ENCODE peak calls at places on chromosome 11, in nine cellular contexts. One of them, this sample, is unnamed. For H3K9me3, the result is how much of the 10 kb centered on the place peaks cover.

GRCh38 chr11:35873721-35874120 is 70.1 kb upstream of the LDLRAD3 start:
- DNase-seq in mammary epithelial cell: no peak
- DNase-seq in CD8-positive, alpha-beta memory T cell: no peak
- DNase-seq in H9: no peak
- DNase-seq in cardiac muscle cell: no peak
- DNase-seq in vagina: no peak
- DNase-seq in fibroblast of lung: no peak
- DNase-seq in esophagus squamous epithelium: no peak
- DNase-seq in neural progenitor cell: no peak
- DNase-seq in this sample: no peak

GRCh38 chr11:66112041-66112491 is 42.0 kb downstream of the PACS1 start:
- DNase-seq in cardiac muscle cell: no peak
- DNase-seq in vagina: no peak
- DNase-seq in esophagus squamous epithelium: no peak
- DNase-seq in fibroblast of lung: peak
- DNase-seq in H9: peak
- DNase-seq in mammary epithelial cell: no peak
- DNase-seq in CD8-positive, alpha-beta memory T cell: no peak
- DNase-seq in neural progenitor cell: no peak
- DNase-seq in this sample: no peak

GRCh38 chr11:75204012-75204674 is 36.4 kb upstream of the TPBGL start:
- DNase-seq in H9: no peak
- DNase-seq in cardiac muscle cell: no peak
- DNase-seq in CD8-positive, alpha-beta memory T cell: no peak
- DNase-seq in mammary epithelial cell: no peak
- DNase-seq in fibroblast of lung: no peak
- DNase-seq in vagina: no peak
- DNase-seq in esophagus squamous epithelium: no peak
- DNase-seq in neural progenitor cell: no peak
- DNase-seq in this sample: peak

GRCh38 chr11:111975076-111975806 is 38.1 kb downstream of the DIXDC1 start:
- DNase-seq in cardiac muscle cell: no peak
- DNase-seq in fibroblast of lung: no peak
- DNase-seq in mammary epithelial cell: no peak
- DNase-seq in CD8-positive, alpha-beta memory T cell: no peak
- DNase-seq in vagina: no peak
- DNase-seq in neural progenitor cell: no peak
- DNase-seq in esophagus squamous epithelium: no peak
- DNase-seq in H9: no peak
- DNase-seq in this sample: peak

GRCh38 chr11:14312736-14313438 is 46.1 kb downstream of the RRAS2 start:
- DNase-seq in cardiac muscle cell: no peak
- DNase-seq in neural progenitor cell: no peak
- DNase-seq in H9: no peak
- DNase-seq in CD8-positive, alpha-beta memory T cell: no peak
- DNase-seq in vagina: no peak
- DNase-seq in esophagus squamous epithelium: no peak
- DNase-seq in fibroblast of lung: peak
- DNase-seq in mammary epithelial cell: no peak
- DNase-seq in this sample: no peak

GRCh38 chr11:17560281-17561110 is 13.4 kb downstream of the OTOG start:
- DNase-seq in CD8-positive, alpha-beta memory T cell: no peak
- DNase-seq in H9: no peak
- DNase-seq in vagina: no peak
- DNase-seq in cardiac muscle cell: peak
- DNase-seq in neural progenitor cell: no peak
- DNase-seq in mammary epithelial cell: no peak
- DNase-seq in fibroblast of lung: no peak
- DNase-seq in esophagus squamous epithelium: no peak
- DNase-seq in this sample: no peak

GRCh38 chr11:112784323-112785073 is 176.7 kb upstream of the NCAM1 start:
- DNase-seq in CD8-positive, alpha-beta memory T cell: no peak
- DNase-seq in neural progenitor cell: peak
- DNase-seq in H9: no peak
- DNase-seq in vagina: no peak
- DNase-seq in esophagus squamous epithelium: no peak
- DNase-seq in cardiac muscle cell: peak
- DNase-seq in fibroblast of lung: peak
- DNase-seq in mammary epithelial cell: no peak
- DNase-seq in this sample: peak

GRCh38 chr11:65968600-65969482 is 7.3 kb downstream of the SART1 start:
- DNase-seq in esophagus squamous epithelium: no peak
- DNase-seq in fibroblast of lung: no peak
- DNase-seq in mammary epithelial cell: no peak
- DNase-seq in vagina: no peak
- DNase-seq in neural progenitor cell: no peak
- DNase-seq in cardiac muscle cell: no peak
- DNase-seq in H9: no peak
- DNase-seq in CD8-positive, alpha-beta memory T cell: no peak
- DNase-seq in this sample: no peak

GRCh38 chr11:130023204-130023603 is 20.6 kb upstream of the PRDM10 start:
- DNase-seq in H9: no peak
- DNase-seq in CD8-positive, alpha-beta memory T cell: no peak
- DNase-seq in cardiac muscle cell: no peak
- DNase-seq in fibroblast of lung: peak
- DNase-seq in esophagus squamous epithelium: no peak
- DNase-seq in neural progenitor cell: no peak
- DNase-seq in vagina: no peak
- DNase-seq in mammary epithelial cell: peak
- DNase-seq in this sample: no peak

GRCh38 chr11:35138606-35138948 is 394 bp upstream of the CD44 start:
- DNase-seq in vagina: no peak
- DNase-seq in H9: peak
- DNase-seq in neural progenitor cell: no peak
- DNase-seq in cardiac muscle cell: peak
- DNase-seq in CD8-positive, alpha-beta memory T cell: no peak
- DNase-seq in fibroblast of lung: peak
- DNase-seq in esophagus squamous epithelium: no peak
- DNase-seq in mammary epithelial cell: no peak
- DNase-seq in this sample: no peak

GRCh38 chr11:102111011-102111786 is 952 bp downstream of the YAP1 start:
- DNase-seq in H9: peak
- DNase-seq in esophagus squamous epithelium: no peak
- DNase-seq in fibroblast of lung: peak
- DNase-seq in neural progenitor cell: peak
- DNase-seq in CD8-positive, alpha-beta memory T cell: peak
- DNase-seq in cardiac muscle cell: peak
- DNase-seq in vagina: no peak
- DNase-seq in mammary epithelial cell: peak
- DNase-seq in this sample: peak

GRCh38 chr11:34050967-34051348 is 573 bp upstream of the CAPRIN1 start:
- DNase-seq in neural progenitor cell: no peak
- DNase-seq in mammary epithelial cell: peak
- DNase-seq in CD8-positive, alpha-beta memory T cell: no peak
- DNase-seq in H9: no peak
- DNase-seq in cardiac muscle cell: peak
- DNase-seq in fibroblast of lung: peak
- DNase-seq in vagina: no peak
- DNase-seq in esophagus squamous epithelium: no peak
- DNase-seq in this sample: no peak

GRCh38 chr11:118996926-118997626 is 862 bp upstream of the CENATAC start:
- DNase-seq in fibroblast of lung: peak
- DNase-seq in H9: peak
- DNase-seq in cardiac muscle cell: no peak
- DNase-seq in vagina: no peak
- DNase-seq in CD8-positive, alpha-beta memory T cell: peak
- DNase-seq in mammary epithelial cell: peak
- DNase-seq in esophagus squamous epithelium: no peak
- DNase-seq in neural progenitor cell: peak
- DNase-seq in this sample: no peak

GRCh38 chr11:120334894-120335462 is 1.2 kb upstream of the ARHGEF12 start:
- DNase-seq in esophagus squamous epithelium: no peak
- DNase-seq in neural progenitor cell: peak
- DNase-seq in vagina: no peak
- DNase-seq in mammary epithelial cell: peak
- DNase-seq in CD8-positive, alpha-beta memory T cell: peak
- DNase-seq in H9: peak
- DNase-seq in fibroblast of lung: peak
- DNase-seq in cardiac muscle cell: peak
- DNase-seq in this sample: peak

GRCh38 chr11:2812371-2812991 is 73.1 kb downstream of the CDKN1C start:
- DNase-seq in fibroblast of lung: no peak
- DNase-seq in cardiac muscle cell: peak
- DNase-seq in H9: no peak
- DNase-seq in neural progenitor cell: no peak
- DNase-seq in esophagus squamous epithelium: no peak
- DNase-seq in vagina: no peak
- DNase-seq in mammary epithelial cell: no peak
- DNase-seq in CD8-positive, alpha-beta memory T cell: no peak
- DNase-seq in this sample: no peak

GRCh38 chr11:64947202-64947814 is 11.6 kb upstream of the GPHA2 start:
- DNase-seq in mammary epithelial cell: no peak
- DNase-seq in H9: no peak
- DNase-seq in vagina: no peak
- DNase-seq in neural progenitor cell: no peak
- DNase-seq in cardiac muscle cell: no peak
- DNase-seq in esophagus squamous epithelium: no peak
- DNase-seq in fibroblast of lung: no peak
- DNase-seq in CD8-positive, alpha-beta memory T cell: no peak
- DNase-seq in this sample: no peak

GRCh38 chr11:110773442-110773841 is 61.2 kb upstream of the ARHGAP20 start:
- DNase-seq in mammary epithelial cell: no peak
- DNase-seq in fibroblast of lung: no peak
- DNase-seq in neural progenitor cell: no peak
- DNase-seq in cardiac muscle cell: no peak
- DNase-seq in CD8-positive, alpha-beta memory T cell: no peak
- DNase-seq in esophagus squamous epithelium: no peak
- DNase-seq in H9: no peak
- DNase-seq in vagina: no peak
- DNase-seq in this sample: no peak

GRCh38 chr11:122984186-122985011 is 2.8 kb upstream of the BSX start:
- DNase-seq in neural progenitor cell: peak
- DNase-seq in vagina: no peak
- DNase-seq in mammary epithelial cell: peak
- DNase-seq in cardiac muscle cell: peak
- DNase-seq in H9: peak
- DNase-seq in esophagus squamous epithelium: no peak
- DNase-seq in CD8-positive, alpha-beta memory T cell: peak
- DNase-seq in fibroblast of lung: no peak
- DNase-seq in this sample: no peak

GRCh38 chr11:86726118-86726748 is 53.8 kb upstream of the ME3 start:
- DNase-seq in neural progenitor cell: no peak
- DNase-seq in cardiac muscle cell: no peak
- DNase-seq in fibroblast of lung: peak
- DNase-seq in H9: no peak
- DNase-seq in vagina: no peak
- DNase-seq in mammary epithelial cell: peak
- DNase-seq in esophagus squamous epithelium: no peak
- DNase-seq in CD8-positive, alpha-beta memory T cell: no peak
- DNase-seq in this sample: no peak

DNA sequence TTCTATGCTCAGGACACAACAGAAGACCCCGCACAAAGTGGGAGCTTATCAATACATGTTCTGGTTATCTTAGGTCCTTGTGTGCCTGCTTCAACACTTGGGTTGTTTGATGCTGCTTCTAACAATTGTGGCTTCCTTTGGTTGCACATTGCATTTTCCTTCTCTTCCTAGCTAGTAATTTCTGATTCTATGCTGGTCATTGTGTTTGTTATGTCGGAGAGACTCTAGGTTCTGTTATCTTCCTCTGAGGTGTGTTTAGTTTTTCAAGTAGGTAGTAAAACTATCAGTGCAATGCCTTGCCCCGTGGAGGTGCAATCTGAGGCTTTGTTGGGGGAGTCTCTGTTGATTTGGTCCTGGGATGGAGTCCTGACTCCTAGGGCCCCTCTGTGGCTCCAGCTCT is 414.2 kb downstream of the SHANK2 start:
- DNase-seq in vagina: no peak
- DNase-seq in mammary epithelial cell: no peak
- DNase-seq in esophagus squamous epithelium: no peak
- DNase-seq in cardiac muscle cell: no peak
- DNase-seq in H9: no peak
- DNase-seq in neural progenitor cell: no peak
- DNase-seq in CD8-positive, alpha-beta memory T cell: no peak
- DNase-seq in fibroblast of lung: no peak
- DNase-seq in this sample: no peak
- H3K9me3 ChIP-seq in vagina: under half
- H3K9me3 ChIP-seq in mammary epithelial cell: under half
- H3K9me3 ChIP-seq in esophagus squamous epithelium: under half
- H3K9me3 ChIP-seq in cardiac muscle cell: under half
- H3K9me3 ChIP-seq in H9: under half
- H3K9me3 ChIP-seq in neural progenitor cell: under half
- H3K9me3 ChIP-seq in CD8-positive, alpha-beta memory T cell: under half
- H3K9me3 ChIP-seq in fibroblast of lung: under half
- H3K9me3 ChIP-seq in this sample: under half

GRCh38 chr11:62593434-62594044 is 2.2 kb upstream of the TUT1 start:
- DNase-seq in esophagus squamous epithelium: no peak
- DNase-seq in mammary epithelial cell: peak
- DNase-seq in CD8-positive, alpha-beta memory T cell: peak
- DNase-seq in neural progenitor cell: peak
- DNase-seq in fibroblast of lung: peak
- DNase-seq in vagina: no peak
- DNase-seq in cardiac muscle cell: peak
- DNase-seq in H9: peak
- DNase-seq in this sample: peak
- H3K9me3 ChIP-seq in esophagus squamous epithelium: under half
- H3K9me3 ChIP-seq in mammary epithelial cell: under half
- H3K9me3 ChIP-seq in CD8-positive, alpha-beta memory T cell: under half
- H3K9me3 ChIP-seq in neural progenitor cell: under half
- H3K9me3 ChIP-seq in fibroblast of lung: under half
- H3K9me3 ChIP-seq in vagina: under half
- H3K9me3 ChIP-seq in cardiac muscle cell: under half
- H3K9me3 ChIP-seq in H9: under half
- H3K9me3 ChIP-seq in this sample: under half

DNA sequence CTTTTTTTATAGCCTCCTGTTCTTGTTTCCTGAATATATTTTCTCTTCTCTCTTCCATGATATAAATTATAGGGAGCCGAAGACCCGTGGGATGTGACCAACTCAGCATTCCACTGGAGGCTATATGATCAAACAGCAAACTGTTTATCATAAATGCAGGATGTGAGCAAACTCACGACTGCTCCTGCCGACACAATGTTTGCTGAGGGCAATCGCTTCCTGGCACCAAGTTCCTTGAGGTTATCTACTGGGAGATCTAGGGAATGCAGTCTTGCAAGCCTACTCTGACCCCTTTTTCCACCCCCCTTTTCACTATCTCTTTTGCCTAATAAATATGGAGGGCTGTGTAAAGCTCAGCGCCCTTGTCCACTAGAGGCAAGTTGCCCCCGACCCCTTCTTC is 13.5 kb upstream of the PLAAT4 start:
- DNase-seq in H9: no peak
- DNase-seq in CD8-positive, alpha-beta memory T cell: no peak
- DNase-seq in fibroblast of lung: no peak
- DNase-seq in neural progenitor cell: no peak
- DNase-seq in cardiac muscle cell: no peak
- DNase-seq in vagina: no peak
- DNase-seq in mammary epithelial cell: no peak
- DNase-seq in esophagus squamous epithelium: no peak
- DNase-seq in this sample: no peak
- H3K9me3 ChIP-seq in H9: under half
- H3K9me3 ChIP-seq in CD8-positive, alpha-beta memory T cell: under half
- H3K9me3 ChIP-seq in fibroblast of lung: under half
- H3K9me3 ChIP-seq in neural progenitor cell: under half
- H3K9me3 ChIP-seq in cardiac muscle cell: under half
- H3K9me3 ChIP-seq in vagina: under half
- H3K9me3 ChIP-seq in mammary epithelial cell: under half
- H3K9me3 ChIP-seq in esophagus squamous epithelium: under half
- H3K9me3 ChIP-seq in this sample: under half

DNA sequence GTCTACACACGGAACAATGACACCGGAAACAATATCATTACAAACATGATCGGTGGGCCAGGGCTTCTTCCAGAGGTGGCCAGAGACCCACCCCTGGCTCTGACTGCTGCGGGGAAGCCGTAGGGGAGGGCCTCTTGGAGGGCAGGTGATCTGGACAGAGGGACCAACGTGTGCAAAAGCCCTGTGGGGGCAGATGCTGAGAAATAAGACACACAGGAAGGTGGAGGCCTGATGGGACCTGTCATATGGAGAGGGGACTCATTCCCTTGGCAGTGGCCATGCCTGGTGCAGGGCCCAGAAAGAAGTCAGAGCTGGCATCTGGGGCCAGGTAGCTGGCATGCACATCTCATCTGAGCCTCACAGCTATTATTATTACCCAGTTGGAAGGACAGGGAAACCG is 1.1 kb downstream of the ALDH3B2 start:
- DNase-seq in esophagus squamous epithelium: no peak
- DNase-seq in vagina: no peak
- DNase-seq in fibroblast of lung: no peak
- DNase-seq in cardiac muscle cell: no peak
- DNase-seq in H9: no peak
- DNase-seq in mammary epithelial cell: no peak
- DNase-seq in CD8-positive, alpha-beta memory T cell: no peak
- DNase-seq in neural progenitor cell: no peak
- DNase-seq in this sample: no peak
- H3K9me3 ChIP-seq in esophagus squamous epithelium: under half
- H3K9me3 ChIP-seq in vagina: under half
- H3K9me3 ChIP-seq in fibroblast of lung: under half
- H3K9me3 ChIP-seq in cardiac muscle cell: under half
- H3K9me3 ChIP-seq in H9: under half
- H3K9me3 ChIP-seq in mammary epithelial cell: under half
- H3K9me3 ChIP-seq in CD8-positive, alpha-beta memory T cell: under half
- H3K9me3 ChIP-seq in neural progenitor cell: under half
- H3K9me3 ChIP-seq in this sample: under half

This sample was measured in adrenal gland.